ENCODE peak calls at places on chromosome 18, in five cellular contexts. S is choroid plexus epithelial cell, V is astrocyte of the cerebellum, H is upper lobe of right lung, Y is neural progenitor cell. A is an unnamed sample.

GRCh38 chr18:75364512-75364911 is 63.0 kb downstream of the SMIM21 start:
- DNase-seq in H (no peak), S (peak), V (no peak), Y (no peak), A (no peak)

GRCh38 chr18:3135536-3135935 is 84.2 kb downstream of the MYOM1 start:
- DNase-seq in H (no peak), V (no peak), S (no peak), Y (no peak), A (no peak)

GRCh38 chr18:10321576-10321975 is 132.9 kb upstream of the APCDD1 start:
- DNase-seq in Y (no peak), S (no peak), H (no peak), V (no peak), A (no peak)

GRCh38 chr18:10010611-10011015 is 96.8 kb downstream of the VAPA start:
- DNase-seq in Y (no peak), V (peak), S (peak), H (no peak), A (no peak)

GRCh38 chr18:3221496-3221895 is 1.7 kb upstream of the MYOM1 start:
- DNase-seq in V (no peak), Y (no peak), H (no peak), S (no peak), A (no peak)

GRCh38 chr18:79375441-79375840 is 20.3 kb upstream of the NFATC1 start:
- DNase-seq in S (no peak), H (no peak), Y (no peak), V (no peak), A (no peak)

GRCh38 chr18:50231621-50232020 is 34.7 kb downstream of the CFAP53 start:
- DNase-seq in V (no peak), H (no peak), Y (no peak), S (no peak), A (no peak)

GRCh38 chr18:39724652-39725051 is 2159.1 kb upstream of the CELF4 start:
- DNase-seq in S (peak), H (no peak), V (no peak), Y (no peak), A (no peak)

GRCh38 chr18:35602193-35602820 is 20.8 kb downstream of the GALNT1 start:
- DNase-seq in S (no peak), V (no peak), H (no peak), Y (no peak), A (no peak)

GRCh38 chr18:63619661-63620060 is 24.4 kb downstream of the SERPINB4 start:
- DNase-seq in S (no peak), V (no peak), Y (no peak), H (no peak), A (no peak)

GRCh38 chr18:33440011-33440383 is 524 bp downstream of the CCDC178 start:
- DNase-seq in V (peak), H (no peak), Y (peak), S (peak), A (peak)

GRCh38 chr18:65990944-65991708 is 240.3 kb downstream of the CDH7 start:
- DNase-seq in H (no peak), Y (no peak), S (no peak), V (no peak), A (no peak)

DNA sequence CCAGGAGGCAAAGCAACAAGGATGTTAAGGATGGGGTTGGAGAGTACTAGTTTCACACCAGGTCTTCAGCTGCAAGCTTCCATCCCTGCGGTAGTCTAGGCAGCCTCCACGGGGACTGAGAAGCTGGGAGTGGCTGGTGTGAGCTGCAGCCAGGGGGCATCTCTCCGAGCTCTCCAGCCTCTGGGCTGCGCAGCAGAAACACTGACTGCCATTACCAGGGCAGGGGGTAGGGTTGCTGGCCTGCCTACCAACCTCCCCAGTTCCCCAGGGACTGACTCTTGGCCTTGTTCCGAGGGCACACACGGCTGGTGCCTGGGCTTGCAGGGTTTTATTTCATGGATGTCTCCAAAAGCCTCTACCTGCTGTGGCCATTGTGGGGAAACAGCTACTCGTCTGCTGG is 15.9 kb downstream of the GATA6 start:
- DNase-seq in Y (peak), H (no peak), V (no peak), S (no peak), A (no peak)
- TF ChIP-seq CTCF in Y (peak), H (no peak), V (no peak), S (peak), A (no peak)

GRCh38 chr18:56748698-56749268 is 97.6 kb downstream of the WDR7 start:
- DNase-seq in S (peak), Y (peak), H (no peak), V (peak), A (peak)
- TF ChIP-seq CTCF in S (peak), Y (peak), H (peak), V (peak), A (peak)

GRCh38 chr18:76803814-76804213 is 18.5 kb upstream of the ZNF236 start:
- DNase-seq in V (peak), Y (peak), H (no peak), S (peak), A (peak)

GRCh38 chr18:76803413-76803812 is 18.9 kb upstream of the ZNF236 start:
- DNase-seq in Y (no peak), V (no peak), S (no peak), H (no peak), A (no peak)

GRCh38 chr18:76806301-76806700 is 16.1 kb upstream of the ZNF236 start:
- DNase-seq in Y (no peak), S (no peak), H (no peak), V (no peak), A (no peak)

GRCh38 chr18:76808561-76808960 is 13.8 kb upstream of the ZNF236 start:
- DNase-seq in H (no peak), S (no peak), V (no peak), Y (no peak), A (no peak)

GRCh38 chr18:76805221-76805620 is 17.1 kb upstream of the ZNF236 start:
- DNase-seq in V (no peak), S (peak), Y (no peak), H (no peak), A (no peak)
- TF ChIP-seq CTCF in V (peak), S (peak), Y (peak), H (no peak), A (no peak)

DNA sequence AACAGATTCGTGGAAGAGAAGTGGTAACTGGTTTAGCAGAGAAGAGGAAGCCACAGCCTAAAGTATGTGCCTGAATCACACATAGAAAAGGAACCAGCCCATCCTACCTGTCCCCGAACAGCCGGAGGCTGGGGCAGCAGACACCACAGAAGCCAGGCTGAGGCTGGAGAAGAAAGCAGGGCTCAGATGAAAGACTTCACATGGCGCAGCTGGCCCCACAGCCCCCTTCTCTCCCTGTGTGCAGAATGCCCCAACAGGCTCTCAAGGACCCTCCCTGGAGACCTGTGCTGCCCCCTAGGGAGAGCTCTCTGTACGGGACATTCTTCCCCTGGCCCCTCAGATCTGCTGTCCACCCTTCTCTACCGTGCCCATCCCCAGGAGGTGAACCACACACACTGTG is 83.5 kb upstream of the RAB12 start:
- DNase-seq in H (no peak), Y (peak), V (no peak), S (no peak), A (peak)
- TF ChIP-seq CTCF in H (no peak), Y (peak), V (no peak), S (peak), A (no peak)

DNA sequence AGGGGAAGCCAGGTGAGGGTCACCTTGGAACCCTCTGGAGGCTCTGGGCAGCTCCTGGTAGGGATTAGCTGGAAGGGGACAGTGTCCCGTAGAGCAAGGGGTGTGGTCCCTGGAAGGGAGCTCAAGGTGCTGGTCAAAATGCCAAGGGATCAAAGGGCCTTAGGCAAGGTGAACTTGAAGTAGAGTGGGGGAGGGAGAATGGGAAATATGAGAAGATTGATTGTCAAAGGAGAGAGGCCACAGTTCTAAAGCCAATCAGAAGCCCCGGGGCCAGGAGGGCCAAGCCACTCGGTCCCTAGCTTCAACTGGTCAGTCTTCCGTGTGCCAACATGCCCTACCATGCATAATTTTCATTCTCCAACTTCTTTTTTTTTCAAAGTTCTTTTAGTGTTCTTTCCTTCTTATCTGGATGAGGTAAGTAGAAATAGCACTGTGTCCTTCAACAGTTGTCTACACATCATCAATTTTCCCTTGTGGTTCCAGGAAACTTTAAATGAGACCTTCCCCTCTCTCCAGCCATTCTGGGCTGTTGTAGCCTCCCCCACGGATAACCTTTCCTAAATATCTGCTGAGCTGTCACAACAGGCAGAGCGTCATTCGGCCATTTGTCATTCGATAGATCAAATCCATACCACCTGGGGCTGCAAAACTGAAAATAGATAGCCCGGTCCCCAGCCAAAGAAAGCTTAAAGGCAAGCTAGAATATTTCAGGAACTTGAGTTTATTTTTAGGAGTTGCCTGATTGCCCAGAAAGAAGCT is 83.4 kb downstream of the ALPK2 start:
- DNase-seq in V (no peak), Y (no peak), S (no peak), H (no peak), A (no peak)
- TF ChIP-seq CTCF in V (no peak), Y (no peak), S (no peak), H (no peak), A (no peak)

GRCh38 chr18:48028081-48028480 is 97.6 kb upstream of the SMAD2 start:
- DNase-seq in V (no peak), S (no peak), H (peak), Y (no peak), A (no peak)
- TF ChIP-seq CTCF in V (peak), S (peak), H (no peak), Y (peak), A (peak)

GRCh38 chr18:46767217-46767616 is 10.4 kb upstream of the ST8SIA5 start:
- DNase-seq in V (no peak), H (no peak), S (no peak), Y (no peak), A (no peak)

GRCh38 chr18:46770708-46771107 is 13.9 kb upstream of the ST8SIA5 start:
- DNase-seq in S (no peak), V (no peak), Y (no peak), H (no peak), A (no peak)

GRCh38 chr18:46768166-46768921 is 11.5 kb upstream of the ST8SIA5 start:
- DNase-seq in V (no peak), H (no peak), S (no peak), Y (no peak), A (no peak)

GRCh38 chr18:46771141-46771540 is 14.3 kb upstream of the ST8SIA5 start:
- DNase-seq in S (no peak), Y (no peak), H (no peak), V (peak), A (no peak)

GRCh38 chr18:46772396-46772795 is 15.5 kb upstream of the ST8SIA5 start:
- DNase-seq in V (no peak), Y (no peak), H (no peak), S (no peak), A (no peak)
- TF ChIP-seq CTCF in V (peak), Y (no peak), H (no peak), S (peak), A (no peak)

GRCh38 chr18:11963991-11964484 is 17.3 kb upstream of the IMPA2 start:
- DNase-seq in Y (peak), H (no peak), S (peak), V (no peak), A (no peak)
- TF ChIP-seq CTCF in Y (no peak), H (no peak), S (peak), V (peak), A (no peak)

A was measured in endothelial cell.